ENCODE peak calls at places on chromosomes 5 and 9, in six cellular contexts. H, C, W, B, R and F are unnamed samples.

GRCh38 chr5:151591144-151591819 is at the start of gene FAT2:
- DNase-seq in C (no peak), W (no peak), H (no peak), R (no peak), B (no peak), F (no peak)

GRCh38 chr9:97529363-97530076 is 28.1 kb downstream of the TMOD1 start:
- DNase-seq in C (no peak), B (peak), W (no peak), R (peak), H (no peak), F (peak)

GRCh38 chr5:77262685-77263084 is 52.2 kb downstream of the PDE8B start:
- DNase-seq in C (no peak), R (no peak), W (no peak), H (no peak), B (no peak), F (no peak)

GRCh38 chr9:123250504-123250903 is 17.9 kb downstream of the STRBP start:
- DNase-seq in C (no peak), B (peak), H (no peak), R (no peak), W (no peak), F (peak)

GRCh38 chr5:96297867-96298266 is 135.2 kb downstream of the PCSK1 start:
- DNase-seq in C (peak), H (no peak), W (no peak), B (peak), R (no peak), F (peak)

GRCh38 chr5:66074891-66075290 is 69.2 kb upstream of the SREK1 start:
- DNase-seq in B (no peak), R (no peak), W (no peak), C (no peak), H (no peak), F (no peak)

GRCh38 chr9:125513634-125514413 is 193.2 kb downstream of the MAPKAP1 start:
- DNase-seq in W (peak), C (no peak), B (peak), R (peak), H (no peak), F (peak)

GRCh38 chr5:114243281-114243982 is 118.4 kb upstream of the KCNN2 start:
- DNase-seq in R (no peak), C (no peak), H (no peak), W (no peak), B (peak), F (peak)

GRCh38 chr9:5518937-5519319 is 8.6 kb downstream of the PDCD1LG2 start:
- DNase-seq in H (no peak), C (no peak), W (no peak), B (no peak), R (no peak), F (no peak)

GRCh38 chr9:124343533-124344290 is 71.5 kb downstream of the PSMB7 start:
- DNase-seq in B (no peak), H (no peak), C (no peak), W (no peak), R (no peak), F (no peak)

GRCh38 chr5:124824637-124825158 is 78.3 kb upstream of the ZNF608 start:
- DNase-seq in C (peak), B (peak), R (no peak), H (no peak), W (peak), F (peak)

GRCh38 chr5:73170522-73170921 is 2.5 kb upstream of the TMEM174 start:
- DNase-seq in R (no peak), H (no peak), B (peak), C (peak), W (no peak), F (no peak)

GRCh38 chr5:144368556-144368955 is 197.9 kb downstream of the KCTD16 start:
- DNase-seq in H (no peak), B (peak), W (no peak), C (no peak), R (no peak), F (peak)

GRCh38 chr9:84669293-84670105 is at the start of gene NTRK2:
- DNase-seq in B (peak), H (no peak), C (no peak), R (no peak), W (peak), F (no peak)

GRCh38 chr5:155332618-155333017 is 319.1 kb downstream of the KIF4B start:
- DNase-seq in C (no peak), W (no peak), B (no peak), H (no peak), R (no peak), F (no peak)

GRCh38 chr9:130498298-130498917 is 53.6 kb downstream of the ASS1 start:
- DNase-seq in W (no peak), R (no peak), C (no peak), H (no peak), B (no peak), F (peak)

DNA sequence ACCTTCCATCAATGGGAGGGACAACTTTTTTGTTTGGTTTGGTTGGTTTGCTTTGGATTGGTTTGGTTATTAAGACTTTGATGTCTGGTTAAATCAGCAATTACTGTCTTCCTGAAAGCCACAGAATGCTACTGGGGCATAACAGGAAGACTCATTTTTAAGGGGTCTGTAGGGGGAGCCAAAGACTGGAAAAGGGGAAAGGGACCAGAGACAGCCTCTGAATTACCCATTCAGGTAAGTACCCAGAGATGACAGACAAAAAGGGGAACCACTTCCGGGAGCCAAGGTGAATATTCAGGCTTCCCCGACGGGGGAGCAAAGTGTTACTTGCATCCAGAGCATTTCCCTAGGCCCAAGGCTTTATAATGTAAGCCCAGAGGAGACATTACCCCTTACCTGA is 4.6 kb upstream of the FEM1C start:
- DNase-seq in W (no peak), B (peak), H (no peak), R (no peak), C (peak), F (no peak)
- TF ChIP-seq CTCF in W (no peak), B (peak), H (no peak), R (no peak), C (peak), F (no peak)

GRCh38 chr9:136625101-136626065 is 37.3 kb upstream of the EGFL7 start:
- DNase-seq in R (peak), W (peak), C (peak), H (peak), B (peak), F (peak)

GRCh38 chr9:136626740-136627642 is 35.7 kb upstream of the EGFL7 start:
- DNase-seq in C (peak), R (no peak), W (peak), H (no peak), B (no peak), F (no peak)

GRCh38 chr9:136627703-136628102 is 35.0 kb upstream of the EGFL7 start:
- DNase-seq in W (no peak), H (no peak), R (peak), C (no peak), B (no peak), F (no peak)

GRCh38 chr9:136624184-136624951 is 38.3 kb upstream of the EGFL7 start:
- DNase-seq in B (no peak), W (no peak), C (no peak), R (no peak), H (no peak), F (no peak)

DNA sequence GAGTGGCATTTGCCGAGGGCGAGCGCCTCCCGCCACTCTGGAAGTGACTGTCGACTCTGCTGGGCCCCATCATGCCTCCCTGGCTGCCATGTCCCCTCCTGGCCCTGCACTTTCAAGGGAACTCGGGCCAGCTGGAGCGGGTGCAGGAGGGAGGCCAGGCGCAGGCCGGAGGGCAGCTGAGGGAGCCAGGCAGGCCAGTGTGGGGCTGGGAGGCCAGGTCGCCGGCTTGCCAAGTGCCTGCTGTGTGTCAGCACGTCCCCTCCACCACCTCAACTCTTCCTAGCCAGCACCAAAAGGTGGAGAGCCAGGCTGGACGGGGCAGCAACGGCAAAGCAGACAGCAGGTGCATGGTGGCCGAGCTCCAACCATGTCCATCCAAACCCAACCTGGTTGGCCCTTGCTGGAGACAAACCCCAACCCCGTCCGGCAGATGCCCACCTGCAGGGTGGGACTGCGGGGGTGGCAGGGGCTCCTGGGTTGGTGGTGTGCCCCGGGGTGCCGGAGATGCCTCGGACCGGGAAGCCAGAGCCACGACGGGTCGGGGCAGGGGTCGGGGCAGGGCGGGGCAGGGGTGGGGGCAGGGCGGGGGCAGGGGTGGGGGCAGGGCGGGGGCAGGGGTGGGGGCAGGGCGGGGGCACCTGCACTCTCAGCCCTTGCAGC is 36.5 kb upstream of the EGFL7 start:
- DNase-seq in R (no peak), W (peak), C (no peak), B (no peak), H (no peak), F (no peak)
- H3K4me3 ChIP-seq in R (no peak), W (no peak), C (no peak), B (no peak), H (no peak), F (no peak)

GRCh38 chr9:4506490-4506889 is 16.2 kb downstream of the SLC1A1 start:
- DNase-seq in H (no peak), C (no peak), R (no peak), W (no peak), B (no peak), F (peak)
- TF ChIP-seq CTCF in H (no peak), C (no peak), R (no peak), W (no peak), B (no peak), F (no peak)

DNA sequence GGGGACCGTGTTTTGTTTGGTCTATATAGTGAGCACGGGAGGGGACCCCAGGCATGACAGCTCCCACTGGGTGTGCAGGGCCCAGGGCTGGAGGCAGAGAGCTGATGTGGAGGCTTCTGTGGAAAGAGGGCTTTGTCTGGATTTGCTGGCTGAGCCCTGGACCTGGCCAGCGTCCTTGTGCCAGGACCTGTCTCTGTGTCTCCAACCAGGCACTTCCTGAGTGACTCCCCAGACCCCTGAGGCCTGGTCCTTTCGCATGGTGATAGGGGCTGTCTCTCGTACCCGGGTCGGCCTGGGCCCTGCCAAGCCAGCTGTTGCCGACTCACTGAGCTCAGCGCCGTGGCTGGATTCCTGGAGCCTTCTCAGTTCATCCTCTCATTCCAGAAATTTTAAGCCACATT is 77.6 kb downstream of the ADAMTS2 start:
- DNase-seq in C (no peak), H (peak), B (no peak), W (peak), R (peak), F (peak)
- H3K4me3 ChIP-seq in C (no peak), H (no peak), B (no peak), W (no peak), R (no peak), F (no peak)

GRCh38 chr5:37121465-37121864 is 127.7 kb downstream of the CPLANE1 start:
- DNase-seq in W (no peak), B (peak), C (no peak), R (no peak), H (no peak), F (no peak)
- TF ChIP-seq CTCF in W (no peak), B (no peak), C (no peak), R (no peak), H (no peak), F (no peak)

GRCh38 chr9:21516796-21517195 is 34.7 kb upstream of the IFNE start:
- DNase-seq in B (no peak), W (no peak), R (no peak), C (no peak), H (no peak), F (no peak)
- H3K4me3 ChIP-seq in B (no peak), W (no peak), R (no peak), C (no peak), H (no peak), F (no peak)

GRCh38 chr9:19408693-19409405 is at the start of gene ACER2:
- DNase-seq in R (peak), W (peak), B (peak), C (peak), H (peak), F (peak)
- TF ChIP-seq CTCF in R (peak), W (no peak), B (peak), C (no peak), H (peak), F (peak)

GRCh38 chr9:93954436-93955355 is at the start of gene BARX1:
- DNase-seq in W (no peak), R (no peak), C (no peak), B (no peak), H (no peak), F (no peak)
- H3K4me3 ChIP-seq in W (no peak), R (peak), C (no peak), B (no peak), H (peak), F (no peak)

GRCh38 chr5:135930949-135931295 is 23.9 kb downstream of the LECT2 start:
- DNase-seq in B (no peak), H (no peak), R (no peak), W (no peak), C (no peak), F (no peak)
- TF ChIP-seq CTCF in B (no peak), H (no peak), R (no peak), W (no peak), C (no peak), F (no peak)

DNA sequence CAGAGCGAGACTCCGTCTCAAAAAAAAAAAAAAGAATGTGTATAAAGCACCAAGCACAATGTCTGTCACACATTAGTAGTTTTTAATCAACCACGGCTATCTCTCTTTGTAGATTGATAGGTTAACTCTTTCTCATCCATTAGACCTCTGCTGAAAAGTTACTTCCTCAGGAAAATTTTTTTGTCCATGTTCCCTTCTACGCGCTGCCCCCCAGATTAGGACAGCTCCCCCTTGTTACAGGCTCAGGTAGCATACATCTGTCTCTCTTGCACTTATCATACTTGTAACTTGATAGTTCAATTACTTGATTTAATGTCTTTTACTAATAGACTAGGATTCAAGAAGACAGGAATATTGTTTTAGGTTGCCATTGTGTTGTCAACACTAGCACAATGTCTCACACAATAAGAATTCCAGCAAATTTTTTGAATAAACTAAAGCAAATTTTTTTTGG is 1.5 kb downstream of the SPDL1 start:
- DNase-seq in B (no peak), H (no peak), C (no peak), W (no peak), R (no peak), F (no peak)
- H3K4me3 ChIP-seq in B (peak), H (no peak), C (no peak), W (no peak), R (no peak), F (peak)